ENCODE peak calls at places on chromosomes 1 and 21, in six cellular contexts. S is CD8-positive, alpha-beta T cell; Q is GM19239; V is G401; T is stimulated activated CD4-positive, alpha-beta T cell treated with anti-CD3 and anti-CD28 coated beads, Interleukin-1b, Interleukin-23, amount 100 ng/mL, for 4 hours; B is naive thymus-derived CD8-positive, alpha-beta T cell. F is an unnamed sample.

GRCh38 chr1:47563206-47563605 is 125.4 kb downstream of the FOXD2 start:
- DNase-seq in B (no peak), T (no peak), S (no peak), V (no peak), Q (no peak), F (no peak)

GRCh38 chr1:153763365-153764225 is 11.6 kb upstream of the SLC27A3 start:
- DNase-seq in S (no peak), Q (no peak), T (no peak), B (no peak), V (no peak), F (no peak)

GRCh38 chr1:167137285-167138192 is 43.7 kb downstream of the STYXL2 start:
- DNase-seq in T (no peak), Q (no peak), S (no peak), V (peak), B (no peak), F (no peak)

GRCh38 chr1:46509414-46509813 is 19.8 kb downstream of the DMBX1 start:
- DNase-seq in T (no peak), V (no peak), B (no peak), S (no peak), Q (no peak), F (no peak)

GRCh38 chr1:17678011-17678410 is 77.1 kb upstream of the ACTL8 start:
- DNase-seq in V (no peak), T (no peak), Q (no peak), S (no peak), B (no peak), F (no peak)

GRCh38 chr1:3393024-3393986 is 61.2 kb upstream of the ARHGEF16 start:
- DNase-seq in S (no peak), Q (no peak), B (no peak), V (no peak), T (no peak), F (no peak)

GRCh38 chr21:41442496-41443186 is 16.6 kb downstream of the MX1 start:
- DNase-seq in S (no peak), T (no peak), V (no peak), Q (no peak), B (no peak), F (no peak)

GRCh38 chr1:200890818-200891773 is 3.6 kb upstream of the INAVA start:
- DNase-seq in V (peak), T (no peak), S (no peak), Q (no peak), B (no peak), F (no peak)

GRCh38 chr1:39720094-39720999 is 18.3 kb upstream of the PPIE start:
- DNase-seq in T (no peak), B (peak), V (peak), Q (no peak), S (no peak), F (no peak)

GRCh38 chr1:92203105-92203504 is 14.6 kb upstream of the C1orf146 start:
- DNase-seq in T (no peak), Q (no peak), V (no peak), B (no peak), S (no peak), F (no peak)

GRCh38 chr1:160325252-160325651 is 17.8 kb downstream of the COPA start:
- DNase-seq in B (no peak), V (no peak), Q (no peak), S (no peak), T (no peak), F (no peak)

GRCh38 chr1:184838374-184838995 is 83.8 kb upstream of the EDEM3 start:
- DNase-seq in S (no peak), V (peak), T (no peak), B (no peak), Q (no peak), F (no peak)

GRCh38 chr1:203009185-203009584 is 2.0 kb downstream of the TMEM183A start:
- DNase-seq in V (no peak), S (no peak), T (no peak), Q (no peak), B (no peak), F (no peak)

GRCh38 chr1:25858494-25858893 is 763 bp downstream of the AUNIP start:
- DNase-seq in T (no peak), B (no peak), Q (no peak), V (no peak), S (no peak), F (no peak)

GRCh38 chr1:231153726-231154125 is 8.1 kb upstream of the TRIM67 start:
- DNase-seq in Q (no peak), B (no peak), S (no peak), T (no peak), V (no peak), F (no peak)

GRCh38 chr1:45375104-45376090 is 35.2 kb upstream of the MUTYH start:
- DNase-seq in S (no peak), T (no peak), V (no peak), Q (no peak), B (no peak), F (no peak)

GRCh38 chr1:211825990-211826389 is 4.6 kb downstream of the LPGAT1 start:
- DNase-seq in S (no peak), B (no peak), V (no peak), Q (no peak), T (no peak), F (no peak)

GRCh38 chr21:15472641-15473040 is 257.1 kb upstream of the USP25 start:
- DNase-seq in Q (no peak), B (no peak), V (no peak), S (no peak), T (no peak), F (no peak)

GRCh38 chr1:200380589-200381021 is 29.2 kb downstream of the ZNF281 start:
- DNase-seq in S (no peak), Q (peak), B (no peak), T (no peak), V (no peak), F (no peak)

GRCh38 chr1:30415171-30415940 is 308.0 kb downstream of the MATN1 start:
- DNase-seq in S (no peak), B (no peak), Q (no peak), T (no peak), V (no peak), F (no peak)

GRCh38 chr1:44326066-44326701 is 28.9 kb downstream of the ERI3 start:
- DNase-seq in Q (no peak), V (no peak), S (no peak), T (no peak), B (no peak), F (no peak)

GRCh38 chr21:43301424-43302355 is 125.2 kb downstream of the SIK1 start:
- DNase-seq in T (no peak), V (no peak), Q (no peak), B (no peak), S (no peak), F (no peak)

GRCh38 chr1:6700853-6701436 is 671 bp downstream of the DNAJC11 start:
- DNase-seq in T (no peak), S (no peak), V (no peak), Q (no peak), B (no peak), F (no peak)

GRCh38 chr1:221712198-221712684 is 29.6 kb downstream of the DUSP10 start:
- DNase-seq in V (no peak), S (peak), T (no peak), Q (no peak), B (peak), F (no peak)

GRCh38 chr1:155961937-155962336 is 16.4 kb downstream of the ARHGEF2 start:
- DNase-seq in B (no peak), S (peak), V (peak), Q (no peak), T (no peak), F (no peak)

GRCh38 chr1:23008901-23009300 is 6.8 kb downstream of the TEX46 start:
- DNase-seq in Q (no peak), V (no peak), T (no peak), S (no peak), B (no peak), F (no peak)